ENCODE peak calls at places on chromosomes 11 and 22, in nine cellular contexts. One of them, this sample, is unnamed.

GRCh38 chr22:19960491-19961200 is 19.0 kb upstream of the TXNRD2 start:
- DNase-seq in esophagus squamous epithelium: no peak
- DNase-seq in ovary: no peak
- DNase-seq in adrenal gland: no peak
- DNase-seq in sigmoid colon: peak
- DNase-seq in uterus: no peak
- DNase-seq in upper lobe of left lung: no peak
- DNase-seq in IMR-90: no peak
- DNase-seq in right lobe of liver: no peak
- DNase-seq in this sample: no peak

GRCh38 chr11:65111537-65112225 is at the start of gene TM7SF2:
- DNase-seq in esophagus squamous epithelium: peak
- DNase-seq in ovary: peak
- DNase-seq in adrenal gland: peak
- DNase-seq in sigmoid colon: peak
- DNase-seq in uterus: peak
- DNase-seq in upper lobe of left lung: peak
- DNase-seq in IMR-90: peak
- DNase-seq in right lobe of liver: peak
- DNase-seq in this sample: no peak

GRCh38 chr22:25475554-25476022 is 88.9 kb upstream of the GRK3 start:
- DNase-seq in esophagus squamous epithelium: no peak
- DNase-seq in ovary: no peak
- DNase-seq in adrenal gland: peak
- DNase-seq in sigmoid colon: peak
- DNase-seq in uterus: no peak
- DNase-seq in upper lobe of left lung: no peak
- DNase-seq in IMR-90: peak
- DNase-seq in right lobe of liver: no peak
- DNase-seq in this sample: no peak

GRCh38 chr11:35214792-35215193 is 75.8 kb downstream of the CD44 start:
- DNase-seq in esophagus squamous epithelium: no peak
- DNase-seq in ovary: no peak
- DNase-seq in adrenal gland: no peak
- DNase-seq in sigmoid colon: no peak
- DNase-seq in uterus: no peak
- DNase-seq in upper lobe of left lung: no peak
- DNase-seq in IMR-90: peak
- DNase-seq in right lobe of liver: no peak
- DNase-seq in this sample: peak

GRCh38 chr11:12415567-12415966 is 38.2 kb downstream of the PARVA start:
- DNase-seq in esophagus squamous epithelium: no peak
- DNase-seq in ovary: no peak
- DNase-seq in adrenal gland: no peak
- DNase-seq in sigmoid colon: no peak
- DNase-seq in uterus: no peak
- DNase-seq in upper lobe of left lung: no peak
- DNase-seq in IMR-90: no peak
- DNase-seq in right lobe of liver: no peak
- DNase-seq in this sample: no peak

GRCh38 chr11:14339356-14339755 is 19.6 kb downstream of the RRAS2 start:
- DNase-seq in esophagus squamous epithelium: no peak
- DNase-seq in ovary: no peak
- DNase-seq in adrenal gland: no peak
- DNase-seq in sigmoid colon: no peak
- DNase-seq in uterus: no peak
- DNase-seq in upper lobe of left lung: no peak
- DNase-seq in IMR-90: no peak
- DNase-seq in right lobe of liver: no peak
- DNase-seq in this sample: no peak

GRCh38 chr11:29005401-29005980 is 897.3 kb downstream of the METTL15 start:
- DNase-seq in esophagus squamous epithelium: no peak
- DNase-seq in ovary: no peak
- DNase-seq in adrenal gland: no peak
- DNase-seq in sigmoid colon: no peak
- DNase-seq in uterus: no peak
- DNase-seq in upper lobe of left lung: no peak
- DNase-seq in IMR-90: no peak
- DNase-seq in right lobe of liver: no peak
- DNase-seq in this sample: no peak

GRCh38 chr11:65127473-65128181 is 5.5 kb downstream of the MRPL49 start:
- DNase-seq in esophagus squamous epithelium: no peak
- DNase-seq in ovary: no peak
- DNase-seq in adrenal gland: peak
- DNase-seq in sigmoid colon: peak
- DNase-seq in uterus: no peak
- DNase-seq in upper lobe of left lung: no peak
- DNase-seq in IMR-90: no peak
- DNase-seq in right lobe of liver: no peak
- DNase-seq in this sample: no peak

GRCh38 chr11:69075421-69076128 is 26.8 kb downstream of the TPCN2 start:
- DNase-seq in esophagus squamous epithelium: no peak
- DNase-seq in ovary: peak
- DNase-seq in adrenal gland: no peak
- DNase-seq in sigmoid colon: peak
- DNase-seq in uterus: peak
- DNase-seq in upper lobe of left lung: peak
- DNase-seq in IMR-90: peak
- DNase-seq in right lobe of liver: no peak
- DNase-seq in this sample: peak

GRCh38 chr11:28110108-28110838 is 2.1 kb downstream of the METTL15 start:
- DNase-seq in esophagus squamous epithelium: peak
- DNase-seq in ovary: peak
- DNase-seq in adrenal gland: peak
- DNase-seq in sigmoid colon: peak
- DNase-seq in uterus: peak
- DNase-seq in upper lobe of left lung: peak
- DNase-seq in IMR-90: peak
- DNase-seq in right lobe of liver: peak
- DNase-seq in this sample: no peak

GRCh38 chr11:126917531-126918204 is 82.9 kb downstream of the KIRREL3 start:
- DNase-seq in esophagus squamous epithelium: no peak
- DNase-seq in ovary: no peak
- DNase-seq in adrenal gland: no peak
- DNase-seq in sigmoid colon: no peak
- DNase-seq in uterus: no peak
- DNase-seq in upper lobe of left lung: no peak
- DNase-seq in IMR-90: peak
- DNase-seq in right lobe of liver: no peak
- DNase-seq in this sample: peak

GRCh38 chr11:75510626-75511025 is 15.1 kb downstream of the GDPD5 start:
- DNase-seq in esophagus squamous epithelium: no peak
- DNase-seq in ovary: no peak
- DNase-seq in adrenal gland: no peak
- DNase-seq in sigmoid colon: no peak
- DNase-seq in uterus: no peak
- DNase-seq in upper lobe of left lung: no peak
- DNase-seq in IMR-90: no peak
- DNase-seq in right lobe of liver: no peak
- DNase-seq in this sample: no peak

GRCh38 chr11:75507571-75507970 is 18.2 kb downstream of the GDPD5 start:
- DNase-seq in esophagus squamous epithelium: no peak
- DNase-seq in ovary: no peak
- DNase-seq in adrenal gland: no peak
- DNase-seq in sigmoid colon: no peak
- DNase-seq in uterus: no peak
- DNase-seq in upper lobe of left lung: no peak
- DNase-seq in IMR-90: no peak
- DNase-seq in right lobe of liver: no peak
- DNase-seq in this sample: no peak

GRCh38 chr11:75508051-75508561 is 17.6 kb downstream of the GDPD5 start:
- DNase-seq in esophagus squamous epithelium: no peak
- DNase-seq in ovary: no peak
- DNase-seq in adrenal gland: peak
- DNase-seq in sigmoid colon: no peak
- DNase-seq in uterus: no peak
- DNase-seq in upper lobe of left lung: no peak
- DNase-seq in IMR-90: no peak
- DNase-seq in right lobe of liver: no peak
- DNase-seq in this sample: no peak

GRCh38 chr11:75510011-75510595 is 15.6 kb downstream of the GDPD5 start:
- DNase-seq in esophagus squamous epithelium: no peak
- DNase-seq in ovary: no peak
- DNase-seq in adrenal gland: no peak
- DNase-seq in sigmoid colon: no peak
- DNase-seq in uterus: no peak
- DNase-seq in upper lobe of left lung: no peak
- DNase-seq in IMR-90: no peak
- DNase-seq in right lobe of liver: no peak
- DNase-seq in this sample: no peak

DNA sequence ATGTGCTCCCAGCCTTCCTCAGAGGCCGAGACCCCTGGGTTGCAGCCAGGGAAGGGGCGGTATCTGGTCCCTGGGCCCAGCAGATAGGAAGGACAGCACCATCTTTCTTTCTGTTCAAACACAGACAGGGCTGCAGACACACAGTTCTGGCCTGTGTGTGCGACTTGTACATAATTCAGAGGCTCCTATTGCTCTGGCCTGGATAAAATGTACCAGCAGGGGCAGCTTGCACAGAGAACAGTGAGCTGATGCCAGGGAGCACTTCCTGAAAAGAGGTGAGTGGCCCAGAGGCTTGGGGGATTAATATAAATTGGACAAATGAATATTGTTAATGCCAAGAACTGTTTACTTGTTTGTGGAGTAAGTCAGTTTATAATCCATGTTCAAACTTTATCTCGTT is 16.5 kb downstream of the GDPD5 start:
- DNase-seq in esophagus squamous epithelium: no peak
- DNase-seq in ovary: no peak
- DNase-seq in adrenal gland: no peak
- DNase-seq in sigmoid colon: no peak
- DNase-seq in uterus: no peak
- DNase-seq in upper lobe of left lung: no peak
- DNase-seq in IMR-90: no peak
- DNase-seq in right lobe of liver: no peak
- DNase-seq in this sample: no peak
- TF ChIP-seq POLR2A in esophagus squamous epithelium: no peak
- TF ChIP-seq POLR2A in ovary: no peak
- TF ChIP-seq POLR2A in adrenal gland: no peak
- TF ChIP-seq POLR2A in sigmoid colon: no peak
- TF ChIP-seq POLR2A in uterus: no peak
- TF ChIP-seq POLR2A in upper lobe of left lung: no peak
- TF ChIP-seq POLR2A in IMR-90: no peak
- TF ChIP-seq POLR2A in right lobe of liver: no peak
- TF ChIP-seq POLR2A in this sample: no peak

GRCh38 chr11:62558669-62559068 is 12.1 kb upstream of the AHNAK start:
- DNase-seq in esophagus squamous epithelium: no peak
- DNase-seq in ovary: peak
- DNase-seq in adrenal gland: no peak
- DNase-seq in sigmoid colon: no peak
- DNase-seq in uterus: no peak
- DNase-seq in upper lobe of left lung: no peak
- DNase-seq in IMR-90: no peak
- DNase-seq in right lobe of liver: no peak
- DNase-seq in this sample: no peak
- TF ChIP-seq POLR2A in esophagus squamous epithelium: no peak
- TF ChIP-seq POLR2A in ovary: no peak
- TF ChIP-seq POLR2A in adrenal gland: no peak
- TF ChIP-seq POLR2A in sigmoid colon: no peak
- TF ChIP-seq POLR2A in uterus: no peak
- TF ChIP-seq POLR2A in upper lobe of left lung: no peak
- TF ChIP-seq POLR2A in IMR-90: no peak
- TF ChIP-seq POLR2A in right lobe of liver: no peak
- TF ChIP-seq POLR2A in this sample: no peak

GRCh38 chr11:15471709-15472404 is 357.1 kb downstream of the INSC start:
- DNase-seq in esophagus squamous epithelium: no peak
- DNase-seq in ovary: no peak
- DNase-seq in adrenal gland: no peak
- DNase-seq in sigmoid colon: no peak
- DNase-seq in uterus: no peak
- DNase-seq in upper lobe of left lung: no peak
- DNase-seq in IMR-90: no peak
- DNase-seq in right lobe of liver: no peak
- DNase-seq in this sample: no peak
- TF ChIP-seq POLR2A in esophagus squamous epithelium: no peak
- TF ChIP-seq POLR2A in ovary: no peak
- TF ChIP-seq POLR2A in adrenal gland: no peak
- TF ChIP-seq POLR2A in sigmoid colon: no peak
- TF ChIP-seq POLR2A in uterus: no peak
- TF ChIP-seq POLR2A in upper lobe of left lung: no peak
- TF ChIP-seq POLR2A in IMR-90: no peak
- TF ChIP-seq POLR2A in right lobe of liver: no peak
- TF ChIP-seq POLR2A in this sample: no peak

GRCh38 chr11:94664336-94664735 is 97.2 kb downstream of the PIWIL4 start:
- DNase-seq in esophagus squamous epithelium: no peak
- DNase-seq in ovary: no peak
- DNase-seq in adrenal gland: no peak
- DNase-seq in sigmoid colon: no peak
- DNase-seq in uterus: no peak
- DNase-seq in upper lobe of left lung: no peak
- DNase-seq in IMR-90: no peak
- DNase-seq in right lobe of liver: no peak
- DNase-seq in this sample: peak

GRCh38 chr11:94665116-94665659 is 98.0 kb downstream of the PIWIL4 start:
- DNase-seq in esophagus squamous epithelium: no peak
- DNase-seq in ovary: no peak
- DNase-seq in adrenal gland: no peak
- DNase-seq in sigmoid colon: no peak
- DNase-seq in uterus: no peak
- DNase-seq in upper lobe of left lung: no peak
- DNase-seq in IMR-90: no peak
- DNase-seq in right lobe of liver: no peak
- DNase-seq in this sample: no peak

GRCh38 chr11:94658888-94659287 is 91.7 kb downstream of the PIWIL4 start:
- DNase-seq in esophagus squamous epithelium: no peak
- DNase-seq in ovary: no peak
- DNase-seq in adrenal gland: no peak
- DNase-seq in sigmoid colon: no peak
- DNase-seq in uterus: no peak
- DNase-seq in upper lobe of left lung: no peak
- DNase-seq in IMR-90: no peak
- DNase-seq in right lobe of liver: no peak
- DNase-seq in this sample: no peak

GRCh38 chr11:94661444-94661843 is 94.3 kb downstream of the PIWIL4 start:
- DNase-seq in esophagus squamous epithelium: no peak
- DNase-seq in ovary: no peak
- DNase-seq in adrenal gland: no peak
- DNase-seq in sigmoid colon: no peak
- DNase-seq in uterus: no peak
- DNase-seq in upper lobe of left lung: no peak
- DNase-seq in IMR-90: no peak
- DNase-seq in right lobe of liver: no peak
- DNase-seq in this sample: no peak

DNA sequence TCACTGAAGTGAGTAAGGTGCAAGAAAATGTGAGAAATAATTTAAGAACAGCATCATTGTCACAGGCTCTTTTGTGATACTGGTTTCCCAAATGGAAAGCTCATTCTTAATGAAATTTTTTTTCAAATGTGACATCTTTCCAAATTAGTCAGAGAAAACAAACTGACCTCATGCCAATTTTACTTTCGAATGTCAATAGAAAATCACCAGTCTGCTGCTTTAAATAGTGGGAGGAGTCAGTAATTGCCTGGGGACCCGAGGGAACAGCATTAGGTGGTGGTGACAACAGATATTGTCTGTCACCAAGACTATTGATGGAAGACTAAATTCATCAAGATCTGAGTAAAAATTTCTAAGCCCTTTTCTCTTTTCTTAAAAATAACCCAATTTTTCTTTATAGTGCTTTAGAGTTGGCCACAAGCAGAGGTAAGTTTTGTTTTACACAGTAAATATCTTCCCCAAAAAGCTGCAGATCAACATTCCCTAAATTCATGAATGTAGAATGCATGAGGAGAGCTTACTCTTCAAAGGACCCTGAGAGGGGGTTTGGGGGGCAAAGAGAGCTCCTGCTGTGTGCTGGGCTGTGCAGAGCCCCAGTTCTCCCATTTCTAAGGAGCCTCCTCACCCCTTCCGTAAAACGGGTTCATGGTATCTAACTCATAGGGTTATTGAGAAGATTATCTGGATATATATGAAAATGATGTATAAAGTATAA is 95.1 kb downstream of the PIWIL4 start:
- DNase-seq in esophagus squamous epithelium: no peak
- DNase-seq in ovary: no peak
- DNase-seq in adrenal gland: no peak
- DNase-seq in sigmoid colon: no peak
- DNase-seq in uterus: no peak
- DNase-seq in upper lobe of left lung: no peak
- DNase-seq in IMR-90: no peak
- DNase-seq in right lobe of liver: no peak
- DNase-seq in this sample: no peak
- TF ChIP-seq POLR2A in esophagus squamous epithelium: no peak
- TF ChIP-seq POLR2A in ovary: no peak
- TF ChIP-seq POLR2A in adrenal gland: no peak
- TF ChIP-seq POLR2A in sigmoid colon: no peak
- TF ChIP-seq POLR2A in uterus: no peak
- TF ChIP-seq POLR2A in upper lobe of left lung: no peak
- TF ChIP-seq POLR2A in IMR-90: no peak
- TF ChIP-seq POLR2A in right lobe of liver: no peak
- TF ChIP-seq POLR2A in this sample: no peak

This sample was measured in H54.